ENCODE peak calls at places on chromosomes 12 and 14, in five cellular contexts. K is dermis microvascular lymphatic vessel endothelial cell, Q is anterior cingulate cortex, B is mucosa of gallbladder, E is spleen. T is an unnamed sample.

GRCh38 chr12:1050059-1050707 is 59.2 kb downstream of the ERC1 start:
- DNase-seq in Q (no peak), E (no peak), K (no peak), B (no peak), T (no peak)

GRCh38 chr14:92225731-92226130 is 97.2 kb upstream of the SLC24A4 start:
- DNase-seq in B (no peak), Q (no peak), K (no peak), E (no peak), T (no peak)

GRCh38 chr14:67965684-67966083 is 146.1 kb downstream of the RAD51B start:
- DNase-seq in K (no peak), B (no peak), E (no peak), Q (no peak), T (no peak)

GRCh38 chr14:104477117-104477623 is 102.4 kb upstream of the C14orf180 start:
- DNase-seq in Q (no peak), E (no peak), B (no peak), K (no peak), T (no peak)

GRCh38 chr14:103008126-103008525 is 49.2 kb downstream of the CDC42BPB start:
- DNase-seq in B (no peak), K (no peak), E (peak), Q (no peak), T (no peak)

GRCh38 chr12:110906516-110906915 is 13.9 kb downstream of the MYL2 start:
- DNase-seq in E (no peak), Q (no peak), B (no peak), K (no peak), T (no peak)

GRCh38 chr14:72962829-72963312 is 36.6 kb downstream of the DCAF4 start:
- DNase-seq in K (no peak), Q (no peak), B (no peak), E (no peak), T (peak)

GRCh38 chr12:92360543-92360942 is 214.9 kb upstream of the BTG1 start:
- DNase-seq in B (no peak), Q (no peak), E (no peak), K (no peak), T (no peak)

GRCh38 chr12:91272456-91273063 is 89.9 kb upstream of the DCN start:
- DNase-seq in B (peak), E (no peak), K (no peak), Q (no peak), T (no peak)

GRCh38 chr12:4293299-4293941 is 19.9 kb downstream of the CCND2 start:
- DNase-seq in B (no peak), K (no peak), Q (no peak), E (no peak), T (no peak)

GRCh38 chr14:101819251-101819990 is 57.9 kb downstream of the PPP2R5C start:
- DNase-seq in Q (no peak), B (no peak), K (no peak), E (peak), T (no peak)

GRCh38 chr12:20376984-20377383 is 8.6 kb downstream of the PDE3A start:
- DNase-seq in Q (no peak), E (no peak), B (no peak), K (peak), T (peak)

GRCh38 chr14:51157012-51157411 is 62.1 kb upstream of the TRIM9 start:
- DNase-seq in B (no peak), E (no peak), Q (no peak), K (peak), T (peak)

GRCh38 chr14:37819155-37820015 is 224.0 kb downstream of the TTC6 start:
- DNase-seq in B (no peak), K (no peak), Q (no peak), E (no peak), T (peak)

GRCh38 chr12:53781218-53781801 is 29.5 kb upstream of the CISTR start:
- DNase-seq in K (no peak), Q (no peak), E (no peak), B (no peak), T (no peak)

GRCh38 chr14:35122696-35123387 is 490 bp downstream of the PRORP start:
- DNase-seq in K (peak), B (no peak), Q (no peak), E (peak), T (no peak)

GRCh38 chr14:49615776-49616175 is 4.7 kb downstream of the RPL36AL start:
- DNase-seq in B (no peak), E (no peak), K (no peak), Q (no peak), T (no peak)

GRCh38 chr12:32083489-32083888 is 23.2 kb upstream of the BICD1 start:
- DNase-seq in Q (no peak), B (no peak), E (no peak), K (peak), T (no peak)

GRCh38 chr14:23071975-23072539 is 14.7 kb upstream of the CDH24 start:
- DNase-seq in Q (no peak), B (no peak), E (no peak), K (no peak), T (no peak)

GRCh38 chr12:6899837-6900519 is 4.6 kb upstream of the LRRC23 start:
- DNase-seq in Q (peak), E (no peak), K (peak), B (peak), T (no peak)

GRCh38 chr12:13609874-13610273 is 371.5 kb downstream of the GRIN2B start:
- DNase-seq in K (no peak), B (no peak), Q (no peak), E (no peak), T (no peak)

T was measured in SW 1271.